ENCODE peak calls at places on chromosome 2, in nine cellular contexts. C, E, K, H, L, M, R, X and Y are unnamed samples.

GRCh38 chr2:176468471-176468870 is 199.2 kb downstream of the MTX2 start:
- DNase-seq in C (no peak), E (no peak), K (no peak), H (no peak), L (no peak), M (no peak), R (no peak), X (no peak), Y (no peak)

GRCh38 chr2:164103271-164103670 is 367.5 kb upstream of the FIGN start:
- DNase-seq in C (no peak), E (no peak), K (no peak), H (no peak), L (no peak), M (no peak), R (no peak), X (no peak), Y (no peak)

GRCh38 chr2:118981627-118982026 is 39.6 kb downstream of the MARCO start:
- DNase-seq in C (no peak), E (no peak), K (peak; percentile 24), H (no peak), L (no peak), M (no peak), R (no peak), X (no peak), Y (no peak)

GRCh38 chr2:52995439-52995838 is 772.2 kb upstream of the CHAC2 start:
- DNase-seq in C (no peak), E (no peak), K (no peak), H (no peak), L (no peak), M (no peak), R (no peak), X (no peak), Y (no peak)

GRCh38 chr2:165436559-165436958 is 32.9 kb upstream of the CSRNP3 start:
- DNase-seq in C (no peak), E (no peak), K (no peak), H (no peak), L (no peak), M (no peak), R (no peak), X (no peak), Y (no peak)

GRCh38 chr2:204545861-204546773 is 842 bp downstream of the PARD3B start:
- DNase-seq in C (no peak), E (no peak), K (no peak), H (no peak), L (no peak), M (no peak), R (no peak), X (peak; percentile 16), Y (peak; percentile 58)

GRCh38 chr2:234403751-234404150 is 93.1 kb downstream of the ARL4C start:
- DNase-seq in C (no peak), E (no peak), K (no peak), H (no peak), L (no peak), M (no peak), R (no peak), X (peak; percentile 64), Y (no peak)

GRCh38 chr2:223744580-223744979 is 92.8 kb downstream of the AP1S3 start:
- DNase-seq in C (no peak), E (no peak), K (no peak), H (peak; percentile 91), L (no peak), M (no peak), R (no peak), X (no peak), Y (no peak)

GRCh38 chr2:182581196-182581935 is 134.7 kb upstream of the DNAJC10 start:
- DNase-seq in C (no peak), E (no peak), K (no peak), H (peak; percentile 18), L (no peak), M (no peak), R (no peak), X (no peak), Y (no peak)

GRCh38 chr2:146844226-146844990 is 1000.4 kb upstream of the ACVR2A start:
- DNase-seq in C (no peak), E (no peak), K (no peak), H (peak; percentile 31), L (no peak), M (no peak), R (no peak), X (no peak), Y (no peak)

GRCh38 chr2:42072349-42073118 is 24.7 kb downstream of the PKDCC start:
- DNase-seq in C (no peak), E (no peak), K (no peak), H (no peak), L (peak; percentile 28), M (peak; percentile 65), R (peak; percentile 73), X (no peak), Y (peak; percentile 74)

GRCh38 chr2:237577956-237578870 is 11.8 kb downstream of the PRLH start:
- DNase-seq in C (no peak), E (no peak), K (no peak), H (no peak), L (no peak), M (no peak), R (no peak), X (no peak), Y (no peak)

GRCh38 chr2:2648094-2648493 is 317.0 kb upstream of the MYT1L start:
- DNase-seq in C (no peak), E (no peak), K (no peak), H (no peak), L (no peak), M (no peak), R (no peak), X (no peak), Y (peak; percentile 54)

GRCh38 chr2:220653776-220654175 is 918.3 kb downstream of the EPHA4 start:
- DNase-seq in C (no peak), E (no peak), K (no peak), H (no peak), L (no peak), M (no peak), R (no peak), X (no peak), Y (no peak)

GRCh38 chr2:102392942-102393341 is 30.0 kb upstream of the IL18RAP start:
- DNase-seq in C (no peak), E (no peak), K (no peak), H (no peak), L (no peak), M (no peak), R (no peak), X (no peak), Y (no peak)

GRCh38 chr2:176637134-176637496 is 367.9 kb downstream of the MTX2 start:
- DNase-seq in C (no peak), E (no peak), K (no peak), H (no peak), L (no peak), M (no peak), R (no peak), X (no peak), Y (no peak)

GRCh38 chr2:174683392-174683759 is 80.9 kb downstream of the CHRNA1 start:
- DNase-seq in C (no peak), E (peak; percentile 55), K (no peak), H (peak; percentile 63), L (peak; percentile 31), M (no peak), R (no peak), X (peak; percentile 14), Y (no peak)

GRCh38 chr2:160970052-160970846 is 190.0 kb upstream of the TANK start:
- DNase-seq in C (no peak), E (no peak), K (no peak), H (peak; percentile 93), L (peak; percentile 89), M (no peak), R (no peak), X (peak; percentile 63), Y (peak; percentile 27)